ENCODE peak calls at places on chromosomes 16 and 17, in nine cellular contexts. One of them, this sample, is unnamed.

GRCh38 chr17:27939489-27940465 is 46.6 kb upstream of the LYRM9 start:
- DNase-seq in fibroblast of mammary gland: no peak
- DNase-seq in stomach: no peak
- DNase-seq in Caco-2: no peak
- DNase-seq in AG10803: no peak
- DNase-seq in naive thymus-derived CD4-positive, alpha-beta T cell: no peak
- DNase-seq in A549: no peak
- DNase-seq in ascending aorta: no peak
- DNase-seq in H1: no peak
- DNase-seq in this sample: no peak

GRCh38 chr17:7835818-7836595 is 2.0 kb downstream of the KDM6B start:
- DNase-seq in naive thymus-derived CD4-positive, alpha-beta T cell: no peak
- DNase-seq in H1: no peak
- DNase-seq in AG10803: peak; percentile 70
- DNase-seq in stomach: peak; percentile 74
- DNase-seq in ascending aorta: no peak
- DNase-seq in Caco-2: no peak
- DNase-seq in fibroblast of mammary gland: peak; percentile 49
- DNase-seq in A549: peak; percentile 74
- DNase-seq in this sample: no peak

GRCh38 chr16:14121135-14121534 is 50.0 kb downstream of the MRTFB start:
- DNase-seq in AG10803: no peak
- DNase-seq in A549: no peak
- DNase-seq in fibroblast of mammary gland: no peak
- DNase-seq in naive thymus-derived CD4-positive, alpha-beta T cell: no peak
- DNase-seq in H1: no peak
- DNase-seq in Caco-2: no peak
- DNase-seq in ascending aorta: no peak
- DNase-seq in stomach: no peak
- DNase-seq in this sample: no peak

GRCh38 chr17:12536472-12536871 is 129.2 kb upstream of the MYOCD start:
- DNase-seq in ascending aorta: no peak
- DNase-seq in fibroblast of mammary gland: peak; percentile 53
- DNase-seq in stomach: no peak
- DNase-seq in naive thymus-derived CD4-positive, alpha-beta T cell: no peak
- DNase-seq in H1: no peak
- DNase-seq in Caco-2: no peak
- DNase-seq in A549: no peak
- DNase-seq in AG10803: no peak
- DNase-seq in this sample: no peak

GRCh38 chr17:12736526-12736925 is 52.8 kb upstream of the ARHGAP44 start:
- DNase-seq in naive thymus-derived CD4-positive, alpha-beta T cell: no peak
- DNase-seq in fibroblast of mammary gland: no peak
- DNase-seq in Caco-2: no peak
- DNase-seq in AG10803: no peak
- DNase-seq in A549: no peak
- DNase-seq in ascending aorta: no peak
- DNase-seq in stomach: no peak
- DNase-seq in H1: no peak
- DNase-seq in this sample: no peak

GRCh38 chr17:46020998-46021397 is 21.9 kb downstream of the STH start:
- DNase-seq in AG10803: no peak
- DNase-seq in Caco-2: no peak
- DNase-seq in fibroblast of mammary gland: no peak
- DNase-seq in H1: no peak
- DNase-seq in ascending aorta: no peak
- DNase-seq in naive thymus-derived CD4-positive, alpha-beta T cell: no peak
- DNase-seq in stomach: no peak
- DNase-seq in A549: no peak
- DNase-seq in this sample: no peak

GRCh38 chr17:41773731-41774193 is 12.7 kb downstream of the JUP start:
- DNase-seq in H1: no peak
- DNase-seq in AG10803: no peak
- DNase-seq in ascending aorta: no peak
- DNase-seq in naive thymus-derived CD4-positive, alpha-beta T cell: no peak
- DNase-seq in A549: no peak
- DNase-seq in fibroblast of mammary gland: no peak
- DNase-seq in stomach: no peak
- DNase-seq in Caco-2: no peak
- DNase-seq in this sample: peak; percentile 25

GRCh38 chr17:17722081-17722905 is 41.0 kb downstream of the RAI1 start:
- DNase-seq in Caco-2: no peak
- DNase-seq in AG10803: no peak
- DNase-seq in A549: no peak
- DNase-seq in H1: no peak
- DNase-seq in ascending aorta: no peak
- DNase-seq in fibroblast of mammary gland: peak; percentile 60
- DNase-seq in naive thymus-derived CD4-positive, alpha-beta T cell: no peak
- DNase-seq in stomach: no peak
- DNase-seq in this sample: no peak

GRCh38 chr16:19743816-19744159 is 25.7 kb downstream of the IQCK start:
- DNase-seq in H1: no peak
- DNase-seq in stomach: no peak
- DNase-seq in naive thymus-derived CD4-positive, alpha-beta T cell: no peak
- DNase-seq in fibroblast of mammary gland: no peak
- DNase-seq in Caco-2: no peak
- DNase-seq in AG10803: no peak
- DNase-seq in A549: no peak
- DNase-seq in ascending aorta: no peak
- DNase-seq in this sample: no peak

GRCh38 chr17:73191443-73192218 is 1.2 kb upstream of the COG1 start:
- DNase-seq in fibroblast of mammary gland: peak; percentile 72
- DNase-seq in stomach: peak; percentile 72
- DNase-seq in Caco-2: peak; percentile 59
- DNase-seq in H1: no peak
- DNase-seq in A549: peak; percentile 86
- DNase-seq in AG10803: peak; percentile 67
- DNase-seq in naive thymus-derived CD4-positive, alpha-beta T cell: peak; percentile 69
- DNase-seq in ascending aorta: no peak
- DNase-seq in this sample: peak; percentile 79

GRCh38 chr16:48605518-48606110 is 4.4 kb downstream of the N4BP1 start:
- DNase-seq in stomach: no peak
- DNase-seq in A549: no peak
- DNase-seq in ascending aorta: no peak
- DNase-seq in H1: no peak
- DNase-seq in AG10803: peak; percentile 43
- DNase-seq in fibroblast of mammary gland: no peak
- DNase-seq in naive thymus-derived CD4-positive, alpha-beta T cell: no peak
- DNase-seq in Caco-2: no peak
- DNase-seq in this sample: no peak

GRCh38 chr16:80875616-80876015 is 71.2 kb upstream of the CDYL2 start:
- DNase-seq in stomach: no peak
- DNase-seq in A549: no peak
- DNase-seq in ascending aorta: no peak
- DNase-seq in H1: no peak
- DNase-seq in fibroblast of mammary gland: no peak
- DNase-seq in AG10803: no peak
- DNase-seq in naive thymus-derived CD4-positive, alpha-beta T cell: no peak
- DNase-seq in Caco-2: no peak
- DNase-seq in this sample: peak; percentile 2
- H3K4me3 ChIP-seq in stomach: no peak overlapping the region
- H3K4me3 ChIP-seq in A549: no peak overlapping the region
- H3K4me3 ChIP-seq in ascending aorta: no peak overlapping the region
- H3K4me3 ChIP-seq in H1: no peak overlapping the region
- H3K4me3 ChIP-seq in fibroblast of mammary gland: no peak overlapping the region
- H3K4me3 ChIP-seq in AG10803: no peak overlapping the region
- H3K4me3 ChIP-seq in naive thymus-derived CD4-positive, alpha-beta T cell: no peak overlapping the region
- H3K4me3 ChIP-seq in Caco-2: no peak overlapping the region
- H3K4me3 ChIP-seq in this sample: no peak overlapping the region

GRCh38 chr17:74842599-74843351 is 16.9 kb downstream of the GRIN2C start:
- DNase-seq in naive thymus-derived CD4-positive, alpha-beta T cell: no peak
- DNase-seq in ascending aorta: no peak
- DNase-seq in fibroblast of mammary gland: peak; percentile 40
- DNase-seq in A549: peak; percentile 82
- DNase-seq in Caco-2: no peak
- DNase-seq in H1: no peak
- DNase-seq in stomach: peak; percentile 75
- DNase-seq in AG10803: peak; percentile 53
- DNase-seq in this sample: peak; percentile 75

GRCh38 chr17:74840989-74841666 is 18.6 kb downstream of the GRIN2C start:
- DNase-seq in naive thymus-derived CD4-positive, alpha-beta T cell: no peak
- DNase-seq in ascending aorta: no peak
- DNase-seq in stomach: no peak
- DNase-seq in Caco-2: no peak
- DNase-seq in H1: no peak
- DNase-seq in AG10803: peak; percentile 39
- DNase-seq in A549: no peak
- DNase-seq in fibroblast of mammary gland: peak; percentile 40
- DNase-seq in this sample: peak; percentile 61

GRCh38 chr17:74840500-74840899 is 19.2 kb downstream of the GRIN2C start:
- DNase-seq in A549: no peak
- DNase-seq in AG10803: no peak
- DNase-seq in stomach: no peak
- DNase-seq in fibroblast of mammary gland: no peak
- DNase-seq in Caco-2: no peak
- DNase-seq in ascending aorta: no peak
- DNase-seq in H1: no peak
- DNase-seq in naive thymus-derived CD4-positive, alpha-beta T cell: no peak
- DNase-seq in this sample: no peak

GRCh38 chr17:74843352-74843627 is 16.4 kb downstream of the GRIN2C start:
- DNase-seq in ascending aorta: no peak
- DNase-seq in stomach: no peak
- DNase-seq in Caco-2: no peak
- DNase-seq in fibroblast of mammary gland: no peak
- DNase-seq in AG10803: no peak
- DNase-seq in A549: no peak
- DNase-seq in H1: no peak
- DNase-seq in naive thymus-derived CD4-positive, alpha-beta T cell: no peak
- DNase-seq in this sample: no peak

DNA sequence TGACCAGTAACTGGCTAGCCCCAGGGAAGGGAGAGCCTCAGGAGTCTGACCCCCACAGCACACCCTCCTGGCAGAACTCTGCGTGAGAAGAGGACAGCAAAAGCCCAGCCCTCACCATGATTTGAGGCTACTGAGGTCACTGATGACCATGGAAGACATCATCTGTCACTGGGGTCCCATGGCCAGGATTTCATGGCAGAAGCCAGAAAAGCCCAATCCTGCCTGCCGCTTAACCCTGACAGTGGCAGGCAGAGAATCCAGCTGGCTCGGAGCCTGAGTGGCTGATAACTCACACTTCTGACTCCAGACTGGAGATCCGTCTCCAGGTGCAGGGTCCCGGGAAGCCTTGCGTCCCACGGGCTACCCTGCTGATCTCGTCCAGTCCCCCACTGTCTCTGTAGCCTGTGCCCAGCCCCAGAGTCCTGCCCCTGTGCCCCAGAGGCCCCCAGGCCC is 17.5 kb downstream of the GRIN2C start:
- DNase-seq in ascending aorta: no peak
- DNase-seq in H1: no peak
- DNase-seq in Caco-2: no peak
- DNase-seq in stomach: no peak
- DNase-seq in AG10803: no peak
- DNase-seq in naive thymus-derived CD4-positive, alpha-beta T cell: no peak
- DNase-seq in fibroblast of mammary gland: peak; percentile 15
- DNase-seq in A549: no peak
- DNase-seq in this sample: no peak
- H3K4me3 ChIP-seq in ascending aorta: peak overlapping the region; percentile 64
- H3K4me3 ChIP-seq in H1: peak overlapping the region; percentile 40
- H3K4me3 ChIP-seq in Caco-2: peak overlapping the region; percentile 35
- H3K4me3 ChIP-seq in stomach: peak overlapping the region; percentile 39
- H3K4me3 ChIP-seq in AG10803: peak overlapping the region; percentile 15
- H3K4me3 ChIP-seq in naive thymus-derived CD4-positive, alpha-beta T cell: no peak overlapping the region
- H3K4me3 ChIP-seq in fibroblast of mammary gland: no peak overlapping the region
- H3K4me3 ChIP-seq in A549: peak overlapping the region; percentile 50
- H3K4me3 ChIP-seq in this sample: no peak overlapping the region

DNA sequence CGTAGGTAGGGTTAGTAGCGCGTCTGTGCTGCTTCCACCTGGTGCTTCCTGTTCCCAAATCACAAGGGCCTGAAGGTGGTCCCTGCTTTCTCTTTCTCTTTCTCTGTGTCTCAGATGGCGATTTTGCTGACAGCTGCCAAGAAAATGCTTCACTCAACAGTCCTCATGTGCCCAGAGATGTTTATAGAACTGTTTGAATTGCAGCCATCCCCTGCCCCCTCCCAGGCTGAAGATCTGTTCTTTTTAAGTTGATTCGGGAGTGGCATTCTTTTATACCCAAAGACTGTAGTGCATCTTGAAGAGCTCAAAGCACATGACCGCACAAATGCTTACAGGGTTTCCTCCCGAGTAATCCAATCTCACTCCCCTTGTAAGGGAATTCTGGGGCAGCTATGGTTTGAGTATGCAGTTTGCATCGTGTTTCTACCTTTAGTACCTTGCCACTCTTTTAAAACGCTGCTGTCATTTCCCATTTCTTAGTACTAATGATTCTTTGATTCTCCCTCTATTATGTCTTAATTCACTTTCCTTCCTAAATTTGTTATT is 75.7 kb downstream of the SEC14L1 start:
- DNase-seq in A549: no peak
- DNase-seq in naive thymus-derived CD4-positive, alpha-beta T cell: no peak
- DNase-seq in fibroblast of mammary gland: no peak
- DNase-seq in H1: no peak
- DNase-seq in ascending aorta: no peak
- DNase-seq in AG10803: no peak
- DNase-seq in Caco-2: no peak
- DNase-seq in stomach: no peak
- DNase-seq in this sample: no peak
- H3K4me3 ChIP-seq in A549: no peak overlapping the region
- H3K4me3 ChIP-seq in naive thymus-derived CD4-positive, alpha-beta T cell: no peak overlapping the region
- H3K4me3 ChIP-seq in fibroblast of mammary gland: no peak overlapping the region
- H3K4me3 ChIP-seq in H1: no peak overlapping the region
- H3K4me3 ChIP-seq in ascending aorta: no peak overlapping the region
- H3K4me3 ChIP-seq in AG10803: no peak overlapping the region
- H3K4me3 ChIP-seq in Caco-2: no peak overlapping the region
- H3K4me3 ChIP-seq in stomach: no peak overlapping the region
- H3K4me3 ChIP-seq in this sample: no peak overlapping the region

GRCh38 chr16:28822520-28823290 is at the start of gene ATXN2L:
- DNase-seq in ascending aorta: peak; percentile 50
- DNase-seq in fibroblast of mammary gland: peak; percentile 96
- DNase-seq in Caco-2: peak; percentile 92
- DNase-seq in H1: peak; percentile 70
- DNase-seq in A549: peak; percentile 98
- DNase-seq in AG10803: peak; percentile 97
- DNase-seq in naive thymus-derived CD4-positive, alpha-beta T cell: peak; percentile 95
- DNase-seq in stomach: peak; percentile 94
- DNase-seq in this sample: peak; percentile 97

GRCh38 chr16:28823291-28823718 is 506 bp downstream of the ATXN2L start:
- DNase-seq in stomach: no peak
- DNase-seq in fibroblast of mammary gland: no peak
- DNase-seq in A549: no peak
- DNase-seq in ascending aorta: no peak
- DNase-seq in Caco-2: no peak
- DNase-seq in H1: no peak
- DNase-seq in naive thymus-derived CD4-positive, alpha-beta T cell: peak; percentile 71
- DNase-seq in AG10803: no peak
- DNase-seq in this sample: no peak

GRCh38 chr16:28823719-28824547 is 1.1 kb downstream of the ATXN2L start:
- DNase-seq in H1: peak; percentile 92
- DNase-seq in A549: peak; percentile 99
- DNase-seq in Caco-2: peak; percentile 98
- DNase-seq in fibroblast of mammary gland: peak; percentile 96
- DNase-seq in ascending aorta: peak; percentile 88
- DNase-seq in naive thymus-derived CD4-positive, alpha-beta T cell: peak; percentile 96
- DNase-seq in AG10803: peak; percentile 98
- DNase-seq in stomach: peak; percentile 95
- DNase-seq in this sample: peak; percentile 98

GRCh38 chr16:28824548-28824973 is 1.8 kb downstream of the ATXN2L start:
- DNase-seq in naive thymus-derived CD4-positive, alpha-beta T cell: no peak
- DNase-seq in Caco-2: no peak
- DNase-seq in H1: no peak
- DNase-seq in ascending aorta: no peak
- DNase-seq in stomach: no peak
- DNase-seq in A549: no peak
- DNase-seq in AG10803: no peak
- DNase-seq in fibroblast of mammary gland: no peak
- DNase-seq in this sample: no peak

GRCh38 chr16:28826141-28826540 is 3.3 kb downstream of the ATXN2L start:
- DNase-seq in ascending aorta: no peak
- DNase-seq in A549: peak; percentile 51
- DNase-seq in stomach: no peak
- DNase-seq in AG10803: no peak
- DNase-seq in fibroblast of mammary gland: peak; percentile 31
- DNase-seq in H1: no peak
- DNase-seq in naive thymus-derived CD4-positive, alpha-beta T cell: no peak
- DNase-seq in Caco-2: no peak
- DNase-seq in this sample: peak; percentile 65
- H3K4me3 ChIP-seq in ascending aorta: no peak overlapping the region
- H3K4me3 ChIP-seq in A549: peak overlapping the region; percentile 100
- H3K4me3 ChIP-seq in stomach: no peak overlapping the region
- H3K4me3 ChIP-seq in AG10803: peak overlapping the region; percentile 100
- H3K4me3 ChIP-seq in fibroblast of mammary gland: no peak overlapping the region
- H3K4me3 ChIP-seq in H1: no peak overlapping the region
- H3K4me3 ChIP-seq in naive thymus-derived CD4-positive, alpha-beta T cell: no peak overlapping the region
- H3K4me3 ChIP-seq in Caco-2: no peak overlapping the region
- H3K4me3 ChIP-seq in this sample: no peak overlapping the region

This sample was measured in cardiac fibroblast.